ENCODE peak calls at places on chromosome 11, in seven cellular contexts. H, X, O, P, V, D and I are unnamed samples.

GRCh38 chr11:61854206-61854875 is 26.2 kb downstream of the FADS2 start:
- DNase-seq in O (no peak), H (no peak), P (no peak), X (no peak), D (no peak), V (no peak), I (no peak)

GRCh38 chr11:61384271-61385242 is 7.8 kb upstream of the TMEM216 start:
- DNase-seq in X (peak), P (no peak), H (no peak), V (no peak), O (peak), D (no peak), I (no peak)

GRCh38 chr11:587978-588380 is 11.7 kb downstream of the PHRF1 start:
- DNase-seq in V (no peak), D (no peak), P (no peak), H (no peak), O (peak), X (peak), I (no peak)

GRCh38 chr11:46338988-46339666 is 8.1 kb upstream of the DGKZ start:
- DNase-seq in P (no peak), H (peak), X (no peak), V (no peak), D (no peak), O (no peak), I (no peak)

GRCh38 chr11:132312616-132313210 is 942.3 kb downstream of the NTM start:
- DNase-seq in X (peak), H (peak), O (no peak), V (peak), P (peak), D (no peak), I (peak)

GRCh38 chr11:127996825-127997224 is 590.5 kb downstream of the ETS1 start:
- DNase-seq in P (no peak), D (no peak), V (no peak), O (no peak), H (no peak), X (no peak), I (no peak)

GRCh38 chr11:103676413-103676812 is 360.0 kb upstream of the DDI1 start:
- DNase-seq in P (no peak), H (no peak), V (no peak), X (no peak), O (no peak), D (no peak), I (no peak)

GRCh38 chr11:38006466-38006865 is 1408.4 kb upstream of the RAG2 start:
- DNase-seq in P (no peak), X (no peak), D (no peak), H (no peak), V (no peak), O (no peak), I (no peak)

GRCh38 chr11:130413383-130414106 is 14.9 kb downstream of the ADAMTS8 start:
- DNase-seq in V (no peak), X (no peak), P (no peak), D (no peak), H (no peak), O (no peak), I (no peak)

GRCh38 chr11:110125632-110126031 is 32.4 kb downstream of the ZC3H12C start:
- DNase-seq in O (peak), V (no peak), P (no peak), X (no peak), H (no peak), D (no peak), I (no peak)

GRCh38 chr11:126863294-126863997 is 137.1 kb downstream of the KIRREL3 start:
- DNase-seq in H (no peak), P (no peak), V (no peak), X (no peak), D (no peak), O (no peak), I (no peak)

GRCh38 chr11:46237248-46238077 is 40.0 kb upstream of the CREB3L1 start:
- DNase-seq in H (peak), V (peak), O (no peak), D (no peak), X (peak), P (peak), I (peak)

GRCh38 chr11:19218801-19219460 is 17.1 kb upstream of the CSRP3 start:
- DNase-seq in X (no peak), V (peak), P (no peak), O (no peak), H (no peak), D (no peak), I (no peak)

GRCh38 chr11:126687477-126687876 is 313.1 kb downstream of the KIRREL3 start:
- DNase-seq in V (no peak), H (no peak), P (no peak), X (no peak), O (no peak), D (no peak), I (no peak)

GRCh38 chr11:57698843-57699365 is 13.1 kb downstream of the MED19 start:
- DNase-seq in V (no peak), H (no peak), D (no peak), O (no peak), P (no peak), X (no peak), I (no peak)

GRCh38 chr11:114094516-114094915 is 35.0 kb downstream of the ZBTB16 start:
- DNase-seq in H (no peak), V (no peak), D (no peak), X (no peak), O (no peak), P (no peak), I (no peak)

GRCh38 chr11:129992161-129992944 is 10.3 kb downstream of the PRDM10 start:
- DNase-seq in H (no peak), D (no peak), X (peak), O (peak), V (peak), P (peak), I (no peak)

GRCh38 chr11:60788401-60789110 is 3.4 kb downstream of the MS4A10 start:
- DNase-seq in V (no peak), H (no peak), X (no peak), O (no peak), P (no peak), D (no peak), I (no peak)

GRCh38 chr11:57300785-57301184 is 24.0 kb downstream of the TNKS1BP1 start:
- DNase-seq in V (no peak), P (no peak), H (no peak), D (no peak), O (no peak), X (no peak), I (no peak)

GRCh38 chr11:120197254-120197891 is 13.5 kb upstream of the OAF start:
- DNase-seq in O (peak), V (peak), P (no peak), X (no peak), H (no peak), D (no peak), I (no peak)

GRCh38 chr11:121129362-121130340 is 28.6 kb downstream of the TECTA start:
- DNase-seq in O (no peak), H (no peak), X (no peak), V (no peak), D (no peak), P (no peak), I (no peak)

GRCh38 chr11:27313157-27313821 is 49.7 kb downstream of the CCDC34 start:
- DNase-seq in O (no peak), H (no peak), X (no peak), D (no peak), V (peak), P (no peak), I (no peak)

GRCh38 chr11:65414776-65415498 is 7.7 kb upstream of the NEAT1 start:
- DNase-seq in V (no peak), O (no peak), H (no peak), X (no peak), D (no peak), P (no peak), I (no peak)

GRCh38 chr11:95044010-95044409 is 5.2 kb upstream of the KDM4F start:
- DNase-seq in H (no peak), O (no peak), P (no peak), D (no peak), X (no peak), V (no peak), I (no peak)

GRCh38 chr11:83249972-83250593 is 36.1 kb downstream of the CCDC90B start:
- DNase-seq in O (peak), P (no peak), V (peak), X (peak), H (no peak), D (no peak), I (no peak)

GRCh38 chr11:93238956-93239355 is 41.2 kb upstream of the SLC36A4 start:
- DNase-seq in O (no peak), D (no peak), X (no peak), P (no peak), H (no peak), V (no peak), I (no peak)

GRCh38 chr11:105960252-105961245 is 61.5 kb downstream of the MSANTD4 start:
- DNase-seq in D (no peak), O (peak), P (no peak), H (no peak), V (no peak), X (peak), I (no peak)

GRCh38 chr11:36037031-36037430 is 93.2 kb downstream of the LDLRAD3 start:
- DNase-seq in P (no peak), V (no peak), H (no peak), O (no peak), X (no peak), D (no peak), I (no peak)

GRCh38 chr11:11909727-11910126 is 68.0 kb downstream of the USP47 start:
- DNase-seq in P (no peak), D (no peak), X (no peak), H (no peak), O (no peak), V (no peak), I (no peak)

GRCh38 chr11:1233351-1234053 is 10.6 kb downstream of the MUC5B start:
- DNase-seq in D (no peak), X (no peak), H (no peak), V (peak), P (no peak), O (no peak), I (peak)

GRCh38 chr11:119727523-119728081 is 1.4 kb downstream of the NECTIN1 start:
- DNase-seq in P (peak), X (peak), O (no peak), H (no peak), D (no peak), V (peak), I (no peak)

GRCh38 chr11:17755891-17756290 is 21.3 kb downstream of the KCNC1 start:
- DNase-seq in H (no peak), P (no peak), V (no peak), X (no peak), O (no peak), D (no peak), I (no peak)

GRCh38 chr11:7385532-7385931 is 99.8 kb upstream of the OLFML1 start:
- DNase-seq in D (no peak), P (no peak), H (no peak), V (no peak), O (no peak), X (no peak), I (no peak)

GRCh38 chr11:67408437-67409200 is 4.7 kb downstream of the TBC1D10C start:
- DNase-seq in X (no peak), H (no peak), D (no peak), O (no peak), P (no peak), V (no peak), I (no peak)

DNA sequence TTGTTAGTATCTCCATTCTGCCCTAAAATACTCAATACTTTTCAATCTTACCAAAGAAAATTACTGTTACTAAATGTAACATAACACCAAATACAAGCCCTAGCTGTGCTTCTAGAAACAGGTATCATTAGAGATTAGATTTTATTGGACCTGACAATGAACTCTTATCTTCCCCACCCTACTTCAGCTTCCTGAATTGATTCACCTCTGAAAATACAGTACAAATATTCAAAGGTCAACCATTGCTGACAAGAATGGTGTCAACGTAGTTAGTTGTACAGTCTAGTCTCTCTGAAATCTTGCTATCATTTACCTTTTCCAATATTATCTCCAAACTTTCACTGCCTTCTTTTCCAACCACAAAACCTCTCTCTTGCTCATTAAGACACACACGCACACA is 22.4 kb downstream of the LRRC4C start:
- DNase-seq in D (no peak), X (no peak), V (no peak), O (no peak), H (no peak), P (no peak), I (no peak)
- TF ChIP-seq TAF1 in D (no peak), X (no peak), V (no peak), O (no peak), H (no peak), P (no peak), I (no peak)

DNA sequence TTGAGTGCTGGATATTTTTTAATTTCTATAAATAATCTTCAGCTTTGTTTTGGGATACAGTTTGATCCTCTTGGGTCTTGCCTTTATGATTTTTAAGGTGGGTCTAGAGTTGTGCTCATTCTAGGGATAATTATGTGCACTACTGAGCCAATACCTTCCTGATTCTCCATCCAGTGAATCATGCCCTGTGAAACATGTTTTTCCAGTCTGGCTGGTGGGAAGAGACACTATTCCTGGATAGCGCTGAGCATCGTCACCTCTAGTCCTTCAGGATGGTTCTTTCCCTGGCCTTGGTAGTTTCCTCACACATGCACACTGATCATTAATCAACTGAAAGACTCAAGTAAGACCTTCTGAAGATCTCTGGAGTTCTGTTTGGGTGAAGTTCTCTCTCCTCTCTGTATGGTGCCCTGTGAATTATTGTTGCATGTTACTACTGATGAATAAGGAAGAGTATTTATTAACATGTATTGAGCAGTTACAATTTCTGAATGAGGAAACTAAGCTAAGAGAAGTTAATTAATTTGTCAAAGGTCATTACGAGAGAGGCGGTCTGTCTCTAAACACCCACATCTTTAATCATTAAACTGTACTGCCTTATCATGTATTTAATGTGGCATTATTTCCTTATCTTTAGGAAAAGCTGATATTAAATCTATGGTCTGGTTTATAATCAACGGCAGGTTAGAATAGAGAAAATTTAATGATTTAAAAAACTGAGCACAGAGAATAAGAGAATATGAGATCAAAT is 39.1 kb upstream of the LIPT2 start:
- DNase-seq in V (no peak), P (no peak), H (no peak), X (no peak), O (no peak), D (no peak), I (no peak)
- TF ChIP-seq TAF1 in V (no peak), P (no peak), H (no peak), X (no peak), O (no peak), D (no peak), I (no peak)

GRCh38 chr11:134980819-134981710 is 569.0 kb upstream of the B3GAT1 start:
- DNase-seq in H (no peak), P (no peak), V (no peak), X (no peak), D (no peak), O (no peak), I (no peak)
- TF ChIP-seq TAF1 in H (no peak), P (no peak), V (no peak), X (no peak), D (no peak), O (no peak), I (no peak)

GRCh38 chr11:48001438-48002021 is 21.2 kb downstream of the PTPRJ start:
- DNase-seq in O (no peak), D (no peak), H (no peak), X (no peak), V (no peak), P (no peak), I (no peak)
- TF ChIP-seq TAF1 in O (no peak), D (no peak), H (no peak), X (no peak), V (no peak), P (no peak), I (no peak)

GRCh38 chr11:13040969-13041561 is 31.9 kb downstream of the RASSF10 start:
- DNase-seq in D (no peak), V (no peak), H (no peak), X (no peak), P (no peak), O (no peak), I (no peak)

GRCh38 chr11:13043912-13044628 is 35.0 kb downstream of the RASSF10 start:
- DNase-seq in X (no peak), H (no peak), V (no peak), P (no peak), O (no peak), D (no peak), I (no peak)

GRCh38 chr11:13046626-13047570 is 37.8 kb downstream of the RASSF10 start:
- DNase-seq in P (no peak), D (no peak), O (no peak), V (no peak), X (no peak), H (no peak), I (no peak)

GRCh38 chr11:13045734-13046133 is 36.6 kb downstream of the RASSF10 start:
- DNase-seq in O (no peak), P (no peak), V (no peak), H (no peak), X (no peak), D (no peak), I (no peak)

GRCh38 chr11:13042873-13043338 is 33.8 kb downstream of the RASSF10 start:
- DNase-seq in O (peak), P (no peak), H (no peak), X (no peak), D (no peak), V (no peak), I (no peak)
- TF ChIP-seq TAF1 in O (no peak), P (no peak), H (no peak), X (no peak), D (no peak), V (no peak), I (no peak)

GRCh38 chr11:9957072-9957471 is 293.2 kb downstream of the SWAP70 start:
- DNase-seq in D (no peak), H (no peak), V (no peak), O (no peak), X (no peak), P (no peak), I (no peak)

GRCh38 chr11:9951714-9952275 is 287.9 kb downstream of the SWAP70 start:
- DNase-seq in D (no peak), P (no peak), X (no peak), V (no peak), H (no peak), O (no peak), I (no peak)

GRCh38 chr11:9956483-9956882 is 292.6 kb downstream of the SWAP70 start:
- DNase-seq in H (no peak), P (no peak), O (no peak), D (no peak), V (no peak), X (no peak), I (no peak)

GRCh38 chr11:9953994-9954626 is 290.2 kb downstream of the SWAP70 start:
- DNase-seq in H (no peak), V (no peak), D (no peak), O (no peak), P (no peak), X (no peak), I (no peak)

DNA sequence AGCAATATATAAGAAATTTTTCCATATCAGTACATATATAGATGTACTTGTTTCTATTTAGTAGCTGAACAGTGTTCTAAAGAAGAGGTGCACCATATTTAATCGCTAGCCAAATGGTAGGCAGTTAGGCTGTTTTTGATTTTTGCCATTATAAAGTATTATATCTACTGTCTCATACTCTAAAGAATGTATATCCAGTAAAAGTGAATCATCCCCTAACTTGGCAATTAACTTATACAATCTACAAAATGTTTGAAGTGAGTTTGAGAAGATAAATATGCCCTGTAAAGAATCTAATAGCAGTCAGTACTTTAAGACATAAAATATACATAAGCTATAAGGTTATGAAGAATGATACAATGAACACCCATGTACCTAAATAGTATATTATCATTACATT is 291.5 kb downstream of the SWAP70 start:
- DNase-seq in V (no peak), P (no peak), O (no peak), X (no peak), D (no peak), H (no peak), I (no peak)
- TF ChIP-seq TAF1 in V (no peak), P (no peak), O (no peak), X (no peak), D (no peak), H (no peak), I (no peak)

GRCh38 chr11:71574418-71574817 is 8.3 kb downstream of the KRTAP5-11 start:
- DNase-seq in H (no peak), V (no peak), X (no peak), P (no peak), D (no peak), O (no peak), I (no peak)
- TF ChIP-seq TAF1 in H (no peak), V (no peak), X (no peak), P (no peak), D (no peak), O (no peak), I (no peak)

GRCh38 chr11:118306556-118306955 is 2.0 kb downstream of the CD3E start:
- DNase-seq in D (no peak), X (no peak), O (no peak), P (no peak), H (no peak), V (no peak), I (no peak)

GRCh38 chr11:118305726-118306125 is 1.2 kb downstream of the CD3E start:
- DNase-seq in X (no peak), P (no peak), H (no peak), D (no peak), V (no peak), O (no peak), I (no peak)

GRCh38 chr11:118304809-118305248 is 299 bp downstream of the CD3E start:
- DNase-seq in D (no peak), V (no peak), O (no peak), P (no peak), H (no peak), X (no peak), I (no peak)

GRCh38 chr11:118301600-118302195 is 2.8 kb upstream of the CD3E start:
- DNase-seq in X (no peak), V (no peak), P (no peak), H (no peak), O (no peak), D (no peak), I (no peak)

DNA sequence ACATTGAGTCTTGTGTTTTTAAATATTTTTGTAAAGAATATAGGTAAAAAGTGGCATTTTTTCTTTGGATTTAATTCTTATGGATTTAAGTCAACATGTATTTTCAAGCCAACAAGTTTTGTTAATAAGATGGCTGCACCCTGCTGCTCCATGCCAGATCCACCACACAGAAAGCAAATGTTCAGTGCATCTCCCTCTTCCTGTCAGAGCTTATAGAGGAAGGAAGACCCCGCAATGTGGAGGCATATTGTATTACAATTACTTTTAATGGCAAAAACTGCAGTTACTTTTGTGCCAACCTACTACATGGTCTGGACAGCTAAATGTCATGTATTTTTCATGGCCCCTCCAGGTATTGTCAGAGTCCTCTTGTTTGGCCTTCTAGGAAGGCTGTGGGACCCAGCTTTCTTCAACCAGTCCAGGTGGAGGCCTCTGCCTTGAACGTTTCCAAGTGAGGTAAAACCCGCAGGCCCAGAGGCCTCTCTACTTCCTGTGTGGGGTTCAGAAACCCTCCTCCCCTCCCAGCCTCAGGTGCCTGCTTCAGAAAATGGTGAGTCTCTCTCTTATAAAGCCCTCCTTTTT is at the start of gene CD3E:
- DNase-seq in X (no peak), D (no peak), P (no peak), H (no peak), V (no peak), O (no peak), I (no peak)
- TF ChIP-seq TAF1 in X (no peak), D (no peak), P (no peak), H (no peak), V (no peak), O (no peak), I (no peak)